ENCODE peak calls at places on chromosomes 11 and 22, in four cellular contexts. One of them, this sample, is unnamed. For H3K4me1 and H3K27me3, the result is how much of the 10 kb centered on the place peaks cover.

GRCh38 chr11:120289426-120289825 is 35.7 kb upstream of the TLCD5 start:
- DNase-seq in GM12878: no peak
- DNase-seq in HepG2: no peak
- DNase-seq in K562: no peak
- DNase-seq in this sample: no peak

GRCh38 chr11:97729546-97730272 is 1291.0 kb upstream of the CNTN5 start:
- DNase-seq in K562: no peak
- DNase-seq in HepG2: no peak
- DNase-seq in GM12878: no peak
- DNase-seq in this sample: no peak

GRCh38 chr22:28843633-28844032 is 39.7 kb upstream of the ZNRF3 start:
- DNase-seq in HepG2: no peak
- DNase-seq in GM12878: no peak
- DNase-seq in K562: no peak
- DNase-seq in this sample: no peak

GRCh38 chr11:108854366-108854765 is 189.5 kb downstream of the DDX10 start:
- DNase-seq in HepG2: no peak
- DNase-seq in K562: no peak
- DNase-seq in GM12878: peak
- DNase-seq in this sample: peak

GRCh38 chr11:86588566-86589090 is 83.8 kb downstream of the ME3 start:
- DNase-seq in K562: no peak
- DNase-seq in GM12878: no peak
- DNase-seq in HepG2: no peak
- DNase-seq in this sample: peak

GRCh38 chr11:852762-853161 is 10.1 kb downstream of the TSPAN4 start:
- DNase-seq in GM12878: no peak
- DNase-seq in HepG2: no peak
- DNase-seq in K562: no peak
- DNase-seq in this sample: no peak

GRCh38 chr22:22810471-22810870 is 77.1 kb upstream of the IGLL5 start:
- DNase-seq in GM12878: no peak
- DNase-seq in K562: no peak
- DNase-seq in HepG2: no peak
- DNase-seq in this sample: no peak

GRCh38 chr11:117524784-117525183 is 197.1 kb downstream of the CEP164 start:
- DNase-seq in K562: no peak
- DNase-seq in GM12878: no peak
- DNase-seq in HepG2: no peak
- DNase-seq in this sample: no peak

GRCh38 chr11:12358302-12359188 is 18.8 kb upstream of the PARVA start:
- DNase-seq in HepG2: no peak
- DNase-seq in GM12878: no peak
- DNase-seq in K562: no peak
- DNase-seq in this sample: no peak

GRCh38 chr11:29802522-29802921 is 214.3 kb downstream of the KCNA4 start:
- DNase-seq in K562: no peak
- DNase-seq in HepG2: no peak
- DNase-seq in GM12878: no peak
- DNase-seq in this sample: no peak

GRCh38 chr11:15818132-15818842 is 538.1 kb downstream of the SOX6 start:
- DNase-seq in GM12878: no peak
- DNase-seq in HepG2: no peak
- DNase-seq in K562: no peak
- DNase-seq in this sample: no peak

DNA sequence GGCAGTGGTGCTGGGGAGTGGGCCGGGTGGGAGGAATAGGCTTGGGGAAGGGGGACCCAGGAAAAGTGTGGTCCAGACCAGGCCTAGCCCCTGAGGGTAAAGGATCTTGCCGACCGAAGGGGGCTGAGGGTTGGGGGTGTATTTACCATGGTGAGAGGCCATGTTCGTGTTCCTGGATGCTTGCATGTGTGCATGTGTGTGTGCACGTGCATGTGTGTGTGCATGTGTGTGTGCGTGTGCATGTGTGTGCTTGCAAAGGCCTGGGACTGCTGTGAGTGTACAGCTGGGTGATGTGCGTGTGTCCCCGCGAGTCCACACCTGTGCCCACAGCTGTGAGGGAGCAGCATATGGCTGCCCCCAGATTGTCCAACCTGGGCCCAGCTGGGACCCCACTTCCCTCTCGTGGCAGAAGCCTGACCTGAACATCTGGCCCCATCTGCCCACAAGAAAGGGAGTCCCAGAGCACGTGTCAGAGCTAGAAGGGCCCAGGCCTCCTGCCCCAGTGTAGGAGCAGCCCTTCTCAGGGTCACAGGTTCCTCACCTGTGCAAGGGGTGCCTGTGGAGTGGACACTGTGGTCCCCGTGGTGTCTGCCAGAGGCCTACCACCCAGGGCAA is 8.4 kb upstream of the CD248 start:
- DNase-seq in GM12878: no peak
- DNase-seq in K562: no peak
- DNase-seq in HepG2: no peak
- DNase-seq in this sample: no peak
- H3K4me1 ChIP-seq in GM12878: under half
- H3K4me1 ChIP-seq in K562: half or more
- H3K4me1 ChIP-seq in HepG2: half or more
- H3K4me1 ChIP-seq in this sample: under half

DNA sequence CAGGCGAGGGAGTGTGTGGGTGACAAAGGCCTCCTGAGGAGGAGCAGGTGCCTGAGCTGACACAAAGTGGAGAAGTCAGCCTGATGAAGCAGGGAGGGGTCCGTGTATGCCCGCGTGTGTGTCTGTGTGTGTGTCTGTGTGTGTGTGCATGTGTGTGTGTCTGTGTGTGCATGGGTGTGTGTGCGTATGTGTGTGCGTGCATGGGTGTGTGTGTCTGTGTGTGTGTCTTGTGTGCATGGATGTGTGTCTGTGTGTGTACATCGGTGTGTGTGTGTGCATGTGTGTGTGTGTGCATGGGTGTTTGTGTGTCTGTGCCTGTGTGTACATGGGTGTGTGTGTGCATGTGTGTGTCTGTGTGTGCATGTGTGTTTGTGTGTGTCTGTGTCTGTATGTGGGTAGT is 65.6 kb upstream of the EIF3D start:
- DNase-seq in GM12878: no peak
- DNase-seq in K562: no peak
- DNase-seq in HepG2: no peak
- DNase-seq in this sample: no peak
- H3K27me3 ChIP-seq in GM12878: under half
- H3K27me3 ChIP-seq in K562: half or more
- H3K27me3 ChIP-seq in HepG2: half or more
- H3K27me3 ChIP-seq in this sample: under half

GRCh38 chr22:24950272-24950902 is 2.1 kb upstream of the KIAA1671 start:
- DNase-seq in K562: no peak
- DNase-seq in GM12878: no peak
- DNase-seq in HepG2: peak
- DNase-seq in this sample: no peak
- TF ChIP-seq MYC in K562: no peak
- TF ChIP-seq MYC in GM12878: no peak
- TF ChIP-seq MYC in HepG2: no peak
- TF ChIP-seq MYC in this sample: no peak

DNA sequence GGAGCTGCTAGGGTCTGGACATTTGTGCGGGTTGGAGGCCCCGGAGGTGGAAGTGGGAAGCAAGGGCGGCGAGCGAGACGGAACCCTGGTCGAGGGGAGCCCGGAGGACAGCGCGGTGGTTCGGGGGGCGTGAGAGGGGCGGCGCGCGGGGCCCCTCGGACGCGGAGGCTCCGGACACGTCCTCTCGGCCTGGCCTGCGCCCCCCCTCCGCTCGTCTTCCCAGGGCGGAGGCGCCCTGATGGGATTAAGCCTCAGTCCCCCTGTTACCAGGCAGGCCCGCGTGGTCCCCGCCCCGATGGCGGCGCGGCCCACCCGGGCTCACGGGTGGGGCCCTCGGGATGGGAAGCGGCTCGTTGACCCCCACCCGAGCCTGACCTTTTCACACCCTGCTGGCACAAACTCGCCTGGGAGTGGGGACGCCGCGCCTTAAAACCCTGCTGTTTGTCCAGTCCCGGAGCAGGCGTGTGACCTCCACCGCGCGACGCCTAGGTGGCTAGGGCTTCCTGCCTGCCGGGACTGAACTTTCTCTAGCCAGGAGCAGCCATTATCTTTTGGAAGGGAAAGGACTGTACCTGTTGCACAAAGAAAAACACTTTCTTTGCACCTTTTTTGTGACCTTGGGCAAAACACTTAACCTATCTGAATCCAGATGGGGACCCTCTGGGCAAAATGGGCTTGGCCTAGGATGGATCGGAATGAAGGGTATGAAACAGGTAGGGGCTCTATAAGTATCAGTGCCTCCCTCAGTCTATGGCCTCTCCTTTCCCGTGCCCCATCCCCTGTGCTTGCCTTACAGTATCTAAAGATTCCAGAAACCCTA is 988 bp downstream of the KIAA1671 start:
- DNase-seq in K562: no peak
- DNase-seq in GM12878: no peak
- DNase-seq in HepG2: peak
- DNase-seq in this sample: peak
- H3K4me1 ChIP-seq in K562: under half
- H3K4me1 ChIP-seq in GM12878: under half
- H3K4me1 ChIP-seq in HepG2: under half
- H3K4me1 ChIP-seq in this sample: under half

GRCh38 chr11:67491276-67492068 is 8.6 kb downstream of the AIP start:
- DNase-seq in HepG2: no peak
- DNase-seq in K562: no peak
- DNase-seq in GM12878: no peak
- DNase-seq in this sample: no peak

GRCh38 chr11:67490727-67491065 is 7.9 kb downstream of the AIP start:
- DNase-seq in K562: no peak
- DNase-seq in GM12878: no peak
- DNase-seq in HepG2: no peak
- DNase-seq in this sample: no peak

GRCh38 chr11:67493548-67494370 is 10.9 kb downstream of the AIP start:
- DNase-seq in K562: no peak
- DNase-seq in HepG2: no peak
- DNase-seq in GM12878: no peak
- DNase-seq in this sample: no peak

GRCh38 chr11:67492801-67493547 is 10.1 kb downstream of the AIP start:
- DNase-seq in GM12878: no peak
- DNase-seq in K562: peak
- DNase-seq in HepG2: no peak
- DNase-seq in this sample: no peak

GRCh38 chr11:67492069-67492727 is 9.4 kb downstream of the AIP start:
- DNase-seq in GM12878: no peak
- DNase-seq in K562: no peak
- DNase-seq in HepG2: no peak
- DNase-seq in this sample: no peak
- H3K27me3 ChIP-seq in GM12878: under half
- H3K27me3 ChIP-seq in K562: under half
- H3K27me3 ChIP-seq in HepG2: under half
- H3K27me3 ChIP-seq in this sample: under half

GRCh38 chr22:37088108-37088605 is 21.4 kb downstream of the TMPRSS6 start:
- DNase-seq in K562: peak
- DNase-seq in GM12878: no peak
- DNase-seq in HepG2: no peak
- DNase-seq in this sample: no peak

GRCh38 chr22:37091986-37092385 is 17.5 kb downstream of the TMPRSS6 start:
- DNase-seq in K562: no peak
- DNase-seq in GM12878: no peak
- DNase-seq in HepG2: no peak
- DNase-seq in this sample: no peak

GRCh38 chr22:37090920-37091688 is 18.4 kb downstream of the TMPRSS6 start:
- DNase-seq in HepG2: no peak
- DNase-seq in GM12878: no peak
- DNase-seq in K562: no peak
- DNase-seq in this sample: no peak

GRCh38 chr22:37088750-37089408 is 20.6 kb downstream of the TMPRSS6 start:
- DNase-seq in K562: no peak
- DNase-seq in GM12878: no peak
- DNase-seq in HepG2: no peak
- DNase-seq in this sample: no peak

GRCh38 chr22:37089451-37089850 is 20.1 kb downstream of the TMPRSS6 start:
- DNase-seq in GM12878: no peak
- DNase-seq in HepG2: no peak
- DNase-seq in K562: no peak
- DNase-seq in this sample: no peak
- TF ChIP-seq MYC in GM12878: no peak
- TF ChIP-seq MYC in HepG2: no peak
- TF ChIP-seq MYC in K562: no peak
- TF ChIP-seq MYC in this sample: no peak

DNA sequence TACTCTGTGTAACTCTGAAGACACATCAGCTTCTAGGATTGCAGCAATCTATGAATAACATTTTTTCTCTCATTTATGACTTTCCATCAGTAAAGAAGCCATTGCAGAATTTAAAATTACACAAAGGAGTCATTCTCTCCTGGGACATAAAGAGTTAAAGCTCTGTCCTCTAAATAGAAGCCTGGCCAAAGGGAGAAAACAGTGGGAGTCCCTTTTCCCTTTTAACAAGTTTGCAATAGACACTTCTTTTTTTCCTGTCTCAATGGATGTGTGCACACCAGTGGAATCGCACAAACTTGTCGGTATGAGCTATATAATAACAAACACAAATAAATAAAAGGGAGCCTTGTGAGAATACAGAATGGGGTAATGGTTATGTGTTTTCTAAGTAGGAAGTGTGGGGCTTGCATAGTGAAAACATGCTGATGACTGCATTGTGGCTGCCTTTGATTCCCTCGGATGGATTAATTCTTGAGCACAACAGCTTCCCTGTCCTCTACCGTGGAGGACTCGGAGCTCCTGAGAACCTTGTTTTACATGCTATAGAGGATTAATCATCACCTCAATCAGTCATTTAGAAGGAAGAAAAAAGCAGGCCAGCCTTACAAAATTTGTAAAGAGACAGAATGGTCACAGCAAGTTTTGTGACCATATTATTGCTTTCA is 131.9 kb downstream of the WNT7B start:
- DNase-seq in K562: no peak
- DNase-seq in HepG2: no peak
- DNase-seq in GM12878: no peak
- DNase-seq in this sample: no peak
- H3K4me1 ChIP-seq in K562: under half
- H3K4me1 ChIP-seq in HepG2: under half
- H3K4me1 ChIP-seq in GM12878: under half
- H3K4me1 ChIP-seq in this sample: under half

DNA sequence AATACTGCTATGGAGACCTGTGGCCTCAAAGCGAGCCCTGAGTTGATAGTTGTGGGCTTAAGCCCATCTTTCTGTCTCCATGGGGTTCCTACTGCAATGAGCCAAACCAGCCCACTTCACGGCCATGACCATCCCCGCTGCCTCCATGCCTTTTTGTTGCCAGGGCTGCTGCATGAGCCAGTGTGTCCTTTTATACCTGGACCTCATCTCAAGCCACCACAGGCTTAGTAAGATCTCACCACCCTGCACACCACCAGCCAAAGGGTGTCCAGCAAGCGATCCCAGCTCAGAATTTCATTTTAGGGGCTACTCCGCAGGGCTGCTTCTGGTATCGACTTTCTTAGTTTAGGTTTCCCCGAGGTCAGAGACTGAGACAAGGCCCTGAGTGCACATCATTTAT is 8.3 kb downstream of the TP53AIP1 start:
- DNase-seq in HepG2: no peak
- DNase-seq in GM12878: no peak
- DNase-seq in K562: no peak
- DNase-seq in this sample: no peak
- H3K27me3 ChIP-seq in HepG2: under half
- H3K27me3 ChIP-seq in GM12878: under half
- H3K27me3 ChIP-seq in K562: under half
- H3K27me3 ChIP-seq in this sample: under half

This sample was measured in endothelial cell of umbilical vein.